ENCODE peak calls at places on chromosome 7, in six cellular contexts. I is adrenal gland, B is IMR-90, A is body of pancreas, Y is ovary, G is upper lobe of left lung. Z is an unnamed sample.

GRCh38 chr7:44977956-44978355 is 859 bp downstream of the MYO1G start:
- DNase-seq in I (no peak), B (no peak), A (peak; percentile 32), Y (no peak), G (no peak), Z (no peak)

GRCh38 chr7:21579341-21580072 is 36.7 kb downstream of the DNAH11 start:
- DNase-seq in I (no peak), B (peak; percentile 1), A (no peak), Y (no peak), G (no peak), Z (no peak)

GRCh38 chr7:33933611-33934281 is 28.4 kb downstream of the BMPER start:
- DNase-seq in I (no peak), B (peak; percentile 92), A (no peak), Y (no peak), G (no peak), Z (no peak)

GRCh38 chr7:142384508-142384922 is 126.7 kb upstream of the PRSS58 start:
- DNase-seq in I (no peak), B (peak; percentile 43), A (no peak), Y (no peak), G (no peak), Z (no peak)

GRCh38 chr7:633381-634018 is 93.0 kb upstream of the DNAAF5 start:
- DNase-seq in I (no peak), B (no peak), A (no peak), Y (no peak), G (no peak), Z (no peak)

GRCh38 chr7:142519077-142519789 is 230.0 kb upstream of the PRSS1 start:
- DNase-seq in I (no peak), B (peak; percentile 40), A (no peak), Y (no peak), G (no peak), Z (no peak)

GRCh38 chr7:94510582-94511456 is 1.2 kb downstream of the CASD1 start:
- DNase-seq in I (peak; percentile 53), B (peak; percentile 2), A (peak; percentile 71), Y (peak; percentile 53), G (no peak), Z (peak; percentile 27)

GRCh38 chr7:30199271-30199670 is 64.5 kb downstream of the MTURN start:
- DNase-seq in I (no peak), B (no peak), A (no peak), Y (no peak), G (no peak), Z (no peak)

GRCh38 chr7:44395067-44395466 is 69.7 kb upstream of the CAMK2B start:
- DNase-seq in I (no peak), B (no peak), A (no peak), Y (no peak), G (no peak), Z (no peak)

GRCh38 chr7:129188372-129188891 is at the start of gene SMO:
- DNase-seq in I (peak; percentile 43), B (peak; percentile 39), A (peak; percentile 64), Y (peak; percentile 80), G (peak; percentile 89), Z (peak; percentile 51)

GRCh38 chr7:67343566-67343965 is 346.9 kb downstream of the TYW1 start:
- DNase-seq in I (no peak), B (no peak), A (no peak), Y (no peak), G (no peak), Z (no peak)

GRCh38 chr7:3893151-3893788 is 592.2 kb downstream of the SDK1 start:
- DNase-seq in I (no peak), B (no peak), A (no peak), Y (no peak), G (no peak), Z (no peak)

GRCh38 chr7:43700059-43700501 is 29.2 kb downstream of the COA1 start:
- DNase-seq in I (no peak), B (peak; percentile 82), A (no peak), Y (no peak), G (no peak), Z (no peak)

GRCh38 chr7:120831260-120831659 is 26.7 kb downstream of the TSPAN12 start:
- DNase-seq in I (no peak), B (no peak), A (no peak), Y (no peak), G (no peak), Z (no peak)

GRCh38 chr7:130669051-130669700 is 628 bp upstream of the COPG2 start:
- DNase-seq in I (no peak), B (peak; percentile 13), A (no peak), Y (no peak), G (no peak), Z (no peak)

GRCh38 chr7:130673066-130673465 is 4.5 kb upstream of the COPG2 start:
- DNase-seq in I (no peak), B (no peak), A (no peak), Y (no peak), G (no peak), Z (no peak)

GRCh38 chr7:130672146-130672545 is 3.6 kb upstream of the COPG2 start:
- DNase-seq in I (no peak), B (no peak), A (no peak), Y (no peak), G (no peak), Z (no peak)

GRCh38 chr7:130667593-130668257 is 823 bp downstream of the COPG2 start:
- DNase-seq in I (no peak), B (peak; percentile 1), A (no peak), Y (no peak), G (no peak), Z (no peak)

GRCh38 chr7:130668258-130669050 is at the start of gene COPG2:
- DNase-seq in I (peak; percentile 88), B (peak; percentile 73), A (peak; percentile 90), Y (peak; percentile 87), G (peak; percentile 97), Z (peak; percentile 76)
- TF ChIP-seq POLR2A in I (no peak), B (peak; percentile 19), A (no peak), Y (peak; percentile 44), G (no peak), Z (no peak)

DNA sequence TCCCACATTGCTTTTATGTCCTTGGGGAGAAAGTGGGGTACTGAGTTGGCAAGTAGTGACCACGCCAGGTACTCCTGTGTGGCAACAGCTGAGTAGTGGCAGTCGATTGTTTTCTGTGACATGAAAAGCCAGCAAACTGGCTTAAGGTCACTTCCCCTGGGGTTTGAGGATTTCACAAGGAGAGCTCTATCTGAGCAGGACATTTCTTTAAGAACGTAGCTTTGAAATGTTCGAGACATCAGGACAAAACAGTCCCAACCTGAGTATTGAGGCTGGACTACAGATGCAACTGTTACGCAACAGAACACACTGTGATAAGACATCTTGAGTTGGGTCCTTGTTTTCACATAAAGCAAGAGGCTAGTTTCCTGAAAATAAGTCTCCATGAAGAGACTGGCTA is 146.7 kb upstream of the KLF14 start:
- DNase-seq in I (no peak), B (peak; percentile 42), A (no peak), Y (no peak), G (no peak), Z (no peak)
- H3K27ac ChIP-seq in I (peak overlapping the region; percentile 48), B (peak overlapping the region; percentile 9), A (no peak overlapping the region), Y (no peak overlapping the region), G (peak overlapping the region; percentile 91), Z (peak overlapping the region; percentile 11)

GRCh38 chr7:92039900-92040299 is 94.4 kb downstream of the CYP51A1 start:
- DNase-seq in I (no peak), B (no peak), A (no peak), Y (no peak), G (no peak), Z (no peak)

GRCh38 chr7:92043098-92043497 is 91.2 kb downstream of the CYP51A1 start:
- DNase-seq in I (no peak), B (no peak), A (no peak), Y (no peak), G (no peak), Z (no peak)

GRCh38 chr7:92044148-92044547 is 90.1 kb downstream of the CYP51A1 start:
- DNase-seq in I (no peak), B (no peak), A (no peak), Y (no peak), G (no peak), Z (no peak)

GRCh38 chr7:92043637-92044036 is 90.6 kb downstream of the CYP51A1 start:
- DNase-seq in I (no peak), B (no peak), A (no peak), Y (no peak), G (no peak), Z (no peak)

GRCh38 chr7:92042056-92042737 is 92.1 kb downstream of the CYP51A1 start:
- DNase-seq in I (no peak), B (no peak), A (peak; percentile 80), Y (no peak), G (no peak), Z (no peak)
- TF ChIP-seq POLR2A in I (no peak), B (no peak), A (no peak), Y (no peak), G (no peak), Z (no peak)

GRCh38 chr7:154913645-154914579 is 89.0 kb downstream of the PAXIP1 start:
- DNase-seq in I (peak; percentile 88), B (peak; percentile 51), A (peak; percentile 96), Y (peak; percentile 87), G (peak; percentile 88), Z (peak; percentile 84)
- H3K27ac ChIP-seq in I (no peak overlapping the region), B (no peak overlapping the region), A (no peak overlapping the region), Y (no peak overlapping the region), G (no peak overlapping the region), Z (no peak overlapping the region)

DNA sequence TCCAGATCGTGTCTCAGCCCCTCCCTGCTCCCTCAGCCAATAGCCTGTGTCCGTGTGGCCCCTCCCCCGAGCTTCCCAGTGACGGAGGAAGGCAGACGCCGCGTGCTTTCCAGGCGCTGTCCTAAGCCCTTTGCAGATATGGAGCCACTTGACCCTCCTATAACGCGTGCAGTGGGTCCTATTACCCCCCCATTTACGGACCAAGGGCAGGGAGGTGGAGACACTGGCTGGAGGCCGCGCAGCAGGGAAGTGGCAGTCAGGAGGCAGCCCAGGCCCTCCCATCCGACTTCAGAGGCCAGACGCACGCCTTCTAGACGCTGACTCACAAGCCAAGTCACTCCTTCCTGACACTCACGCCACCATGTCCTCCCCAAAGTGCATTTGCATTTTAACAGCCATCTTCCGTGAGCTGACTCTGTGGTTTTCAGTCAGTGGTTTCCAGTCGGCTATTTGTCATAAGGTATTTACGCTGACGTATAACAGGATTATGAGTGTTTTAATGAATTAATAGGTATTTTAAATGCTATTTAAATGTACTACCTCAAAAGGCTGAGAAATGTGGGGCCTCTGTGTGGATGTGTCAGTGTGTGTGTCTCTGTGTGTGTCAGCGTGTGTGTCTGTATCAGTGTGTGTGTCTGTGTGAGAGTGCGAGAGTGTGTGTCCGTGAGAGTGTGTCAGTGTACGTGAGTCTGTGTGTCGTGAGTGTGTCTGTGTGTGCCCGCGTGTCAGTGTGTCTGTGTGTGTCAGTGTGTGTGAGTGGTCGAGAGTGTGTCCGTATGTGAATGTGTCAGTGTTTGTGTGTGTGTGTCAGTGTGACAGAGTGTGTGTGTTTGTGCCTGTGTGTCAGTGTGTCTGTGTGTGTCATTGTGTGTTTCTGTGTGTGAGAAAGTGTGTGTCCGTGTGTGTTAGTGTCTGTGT is 92.1 kb upstream of the INSIG1 start:
- DNase-seq in I (peak; percentile 69), B (peak; percentile 99), A (peak; percentile 66), Y (peak; percentile 31), G (no peak), Z (peak; percentile 83)
- TF ChIP-seq POLR2A in I (no peak), B (no peak), A (no peak), Y (no peak), G (peak; percentile 31), Z (peak; percentile 35)

GRCh38 chr7:5497158-5498103 is 73.8 kb upstream of the TNRC18 start:
- DNase-seq in I (no peak), B (no peak), A (no peak), Y (no peak), G (no peak), Z (no peak)
- H3K27ac ChIP-seq in I (no peak overlapping the region), B (no peak overlapping the region), A (no peak overlapping the region), Y (no peak overlapping the region), G (no peak overlapping the region), Z (no peak overlapping the region)